ENCODE peak calls at places on chromosome 19, in nine cellular contexts. W, N, F, B, Q, A, L, R and X are unnamed samples.
A peak's percentile ranks its signal among the peaks of the same experiment; 100 is the strongest.

GRCh38 chr19:52585101-52585500 is 15.0 kb downstream of the ZNF701 start:
- DNase-seq in L (no peak), N (no peak), W (no peak), Q (no peak), A (no peak), F (no peak), B (no peak), R (no peak), X (no peak)

GRCh38 chr19:48629599-48630288 is 7.4 kb downstream of the DBP start:
- DNase-seq in A (peak; percentile 77), F (peak; percentile 89), N (no peak), R (peak; percentile 91), W (peak; percentile 54), Q (no peak), L (no peak), B (peak; percentile 91), X (peak; percentile 87)

GRCh38 chr19:10368101-10368803 is 12.1 kb downstream of the TYK2 start:
- DNase-seq in L (no peak), N (no peak), W (peak; percentile 17), F (no peak), B (no peak), Q (no peak), A (no peak), R (no peak), X (no peak)

GRCh38 chr19:6590458-6591319 is at the start of gene CD70:
- DNase-seq in N (peak; percentile 69), B (no peak), Q (no peak), W (no peak), L (no peak), F (no peak), A (peak; percentile 73), R (peak; percentile 29), X (no peak)

GRCh38 chr19:34468400-34468799 is 13.2 kb upstream of the WTIP start:
- DNase-seq in L (no peak), A (no peak), F (no peak), N (no peak), B (no peak), R (no peak), Q (no peak), W (no peak), X (no peak)

GRCh38 chr19:4742717-4743646 is 19.3 kb upstream of the DPP9 start:
- DNase-seq in F (no peak), A (no peak), L (no peak), W (no peak), N (no peak), R (no peak), Q (no peak), B (no peak), X (no peak)

GRCh38 chr19:36099166-36099785 is 11.7 kb upstream of the OVOL3 start:
- DNase-seq in B (no peak), L (no peak), F (no peak), N (no peak), W (no peak), A (no peak), Q (no peak), R (no peak), X (no peak)

GRCh38 chr19:30178721-30179402 is 193.3 kb upstream of the ZNF536 start:
- DNase-seq in N (no peak), Q (no peak), F (no peak), W (no peak), L (no peak), B (no peak), A (no peak), R (no peak), X (no peak)

GRCh38 chr19:43425567-43426392 is 11.1 kb downstream of the TEX101 start:
- DNase-seq in Q (no peak), L (no peak), N (no peak), F (peak; percentile 90), R (peak; percentile 92), B (no peak), W (no peak), A (no peak), X (peak; percentile 26)

GRCh38 chr19:28351761-28352160 is 861.2 kb downstream of the UQCRFS1 start:
- DNase-seq in B (no peak), F (no peak), Q (no peak), A (no peak), R (no peak), W (no peak), L (no peak), N (no peak), X (no peak)

GRCh38 chr19:33879818-33880575 is 83.3 kb downstream of the KCTD15 start:
- DNase-seq in W (no peak), B (peak; percentile 47), A (no peak), F (no peak), N (no peak), L (no peak), Q (no peak), R (no peak), X (no peak)

GRCh38 chr19:13505761-13506549 is at the start of gene CACNA1A:
- DNase-seq in Q (no peak), B (no peak), W (peak; percentile 42), R (no peak), L (no peak), N (no peak), A (no peak), F (no peak), X (no peak)

GRCh38 chr19:12779162-12779993 is 4.0 kb upstream of the HOOK2 start:
- DNase-seq in R (peak; percentile 46), A (peak; percentile 87), Q (no peak), N (no peak), L (peak; percentile 61), F (no peak), B (peak; percentile 85), W (peak; percentile 41), X (peak; percentile 89)

GRCh38 chr19:45391871-45392665 is 12.8 kb downstream of the PPP1R13L start:
- DNase-seq in A (no peak), Q (no peak), N (no peak), B (no peak), R (no peak), F (no peak), W (no peak), L (no peak), X (no peak)

GRCh38 chr19:17332677-17333581 is 1.7 kb downstream of the ANO8 start:
- DNase-seq in R (no peak), N (peak; percentile 41), Q (no peak), A (peak; percentile 66), B (no peak), F (no peak), L (peak; percentile 87), W (peak; percentile 85), X (no peak)

GRCh38 chr19:42030605-42031004 is 36.6 kb upstream of the ATP1A3 start:
- DNase-seq in L (no peak), N (no peak), F (no peak), B (no peak), R (no peak), Q (no peak), W (no peak), A (no peak), X (no peak)

GRCh38 chr19:42033413-42033812 is 36.6 kb downstream of the GRIK5 start:
- DNase-seq in F (no peak), N (no peak), Q (no peak), R (no peak), W (no peak), A (no peak), L (no peak), B (no peak), X (no peak)

GRCh38 chr19:42037649-42038048 is 32.4 kb downstream of the GRIK5 start:
- DNase-seq in Q (no peak), A (no peak), N (no peak), W (no peak), R (no peak), F (no peak), B (no peak), L (no peak), X (no peak)

GRCh38 chr19:42028304-42029216 is 34.5 kb upstream of the ATP1A3 start:
- DNase-seq in Q (no peak), A (no peak), B (no peak), R (no peak), N (no peak), W (peak; percentile 77), L (no peak), F (no peak), X (no peak)

GRCh38 chr19:42032428-42032827 is 37.6 kb downstream of the GRIK5 start:
- DNase-seq in W (no peak), F (no peak), L (no peak), Q (no peak), N (no peak), R (no peak), A (no peak), B (no peak), X (no peak)
- TF ChIP-seq EP300 in W (no peak), F (no peak), L (no peak), Q (no peak), N (no peak), R (no peak), A (no peak), B (no peak), X (no peak)

GRCh38 chr19:8320564-8321066 is 560 bp downstream of the NDUFA7 start:
- DNase-seq in F (no peak), A (no peak), W (no peak), Q (no peak), L (peak; percentile 25), B (no peak), R (no peak), N (no peak), X (no peak)

GRCh38 chr19:8322638-8322997 is 1.3 kb downstream of the RPS28 start:
- DNase-seq in Q (no peak), L (no peak), N (no peak), W (no peak), R (no peak), A (no peak), F (no peak), B (no peak), X (no peak)

GRCh38 chr19:8319807-8320520 is 1.2 kb downstream of the NDUFA7 start:
- DNase-seq in R (no peak), L (peak; percentile 31), W (no peak), N (no peak), A (no peak), Q (no peak), B (no peak), F (no peak), X (no peak)

GRCh38 chr19:8321760-8322637 is 703 bp downstream of the RPS28 start:
- DNase-seq in A (no peak), R (no peak), L (no peak), N (no peak), F (no peak), B (no peak), Q (no peak), W (no peak), X (no peak)

GRCh38 chr19:8321067-8321759 is at the start of the genes NDUFA7 and RPS28:
- DNase-seq in B (peak; percentile 99), R (peak; percentile 98), L (peak; percentile 85), F (peak; percentile 99), A (peak; percentile 98), N (peak; percentile 50), W (peak; percentile 92), Q (peak; percentile 95), X (peak; percentile 99)
- TF ChIP-seq POLR2A in B (peak; percentile 98), R (peak; percentile 97), L (peak; percentile 92), F (no peak), A (peak; percentile 67), N (peak; percentile 81), W (peak; percentile 97), Q (peak; percentile 82), X (peak; percentile 90)

GRCh38 chr19:14517446-14517839 is 754 bp downstream of the DNAJB1 start:
- DNase-seq in W (no peak), N (no peak), R (peak; percentile 26), Q (no peak), B (no peak), L (no peak), A (peak; percentile 76), F (no peak), X (no peak)
- H3K4me1 ChIP-seq in W (peaks cover 55% of the 10 kb centered on the region), N (peaks cover 70% of the 10 kb centered on the region), R (peaks cover 39% of the 10 kb centered on the region), Q (peaks cover 2% of the 10 kb centered on the region), B (peaks cover 12% of the 10 kb centered on the region), L (peaks cover 79% of the 10 kb centered on the region), A (peaks cover 53% of the 10 kb centered on the region), F (peaks cover 80% of the 10 kb centered on the region), X (peaks cover 42% of the 10 kb centered on the region)

GRCh38 chr19:310781-311496 is 19.7 kb upstream of the PLPP2 start:
- DNase-seq in W (no peak), F (peak; percentile 18), L (no peak), Q (no peak), B (no peak), R (no peak), N (no peak), A (no peak), X (no peak)
- TF ChIP-seq EP300 in W (no peak), F (no peak), L (no peak), Q (no peak), B (no peak), R (no peak), N (no peak), A (no peak), X (no peak)